ENCODE peak calls at places on chromosomes 16 and 17, in five cellular contexts. T, P, Q, X and Y are unnamed samples.

GRCh38 chr17:78812849-78813248 is 27.8 kb downstream of the USP36 start:
- DNase-seq in T (no peak), P (no peak), Q (no peak), X (no peak), Y (no peak)

GRCh38 chr17:37609170-37610040 is at the start of gene SYNRG:
- DNase-seq in T (peak), P (peak), Q (peak), X (peak), Y (peak)

GRCh38 chr16:6903671-6904070 is 429.0 kb upstream of the RBFOX1 start:
- DNase-seq in T (no peak), P (no peak), Q (no peak), X (no peak), Y (no peak)

GRCh38 chr17:44223574-44224046 is 4.1 kb upstream of the UBTF start:
- DNase-seq in T (no peak), P (peak), Q (no peak), X (no peak), Y (peak)

GRCh38 chr17:18225562-18226283 is at the start of gene LLGL1:
- DNase-seq in T (no peak), P (peak), Q (no peak), X (no peak), Y (no peak)

GRCh38 chr17:61487161-61487654 is 35.0 kb downstream of the TBX4 start:
- DNase-seq in T (no peak), P (no peak), Q (no peak), X (no peak), Y (peak)

GRCh38 chr16:56609463-56609921 is 1.1 kb downstream of the MT2A start:
- DNase-seq in T (no peak), P (peak), Q (no peak), X (peak), Y (peak)

GRCh38 chr16:85444879-85445778 is 168.0 kb upstream of the GSE1 start:
- DNase-seq in T (no peak), P (no peak), Q (no peak), X (no peak), Y (no peak)

GRCh38 chr16:78925071-78925714 is 675.3 kb downstream of the MAF start:
- DNase-seq in T (no peak), P (no peak), Q (no peak), X (no peak), Y (no peak)

GRCh38 chr17:73533127-73533526 is 111.1 kb downstream of the SDK2 start:
- DNase-seq in T (no peak), P (no peak), Q (no peak), X (no peak), Y (no peak)

GRCh38 chr17:73343739-73344454 is 32.1 kb upstream of the CDC42EP4 start:
- DNase-seq in T (no peak), P (no peak), Q (no peak), X (no peak), Y (no peak)

GRCh38 chr17:42182927-42183734 is 2.1 kb downstream of the HCRT start:
- DNase-seq in T (no peak), P (peak), Q (no peak), X (no peak), Y (no peak)

GRCh38 chr17:72448019-72448418 is 327.2 kb downstream of the SOX9 start:
- DNase-seq in T (no peak), P (no peak), Q (no peak), X (no peak), Y (no peak)